ENCODE peak calls at places on chromosomes 3 and 15, in five cellular contexts. N is right cardiac atrium, Y is A673, V is psoas muscle, M is lower lobe of right lung. B is an unnamed sample.

GRCh38 chr3:49899815-49900214 is 3.9 kb downstream of the MST1R start:
- DNase-seq in M (no peak), N (no peak), V (no peak), Y (peak; percentile 53), B (peak; percentile 70)

GRCh38 chr3:63740116-63740515 is 79.0 kb upstream of the C3orf49 start:
- DNase-seq in V (no peak), Y (no peak), M (no peak), N (no peak), B (no peak)

GRCh38 chr3:133283958-133284807 is 115.7 kb upstream of the BFSP2 start:
- DNase-seq in N (no peak), M (no peak), Y (no peak), V (no peak), B (peak; percentile 59)

GRCh38 chr15:42107483-42107882 is 13.1 kb upstream of the PLA2G4D start:
- DNase-seq in M (no peak), Y (peak; percentile 79), N (no peak), V (no peak), B (no peak)

GRCh38 chr3:31981206-31982181 is at the start of the genes OSBPL10 and ZNF860:
- DNase-seq in V (peak; percentile 93), Y (peak; percentile 58), N (peak; percentile 91), M (peak; percentile 89), B (peak; percentile 75)

GRCh38 chr3:11523793-11524160 is 119.9 kb downstream of the VGLL4 start:
- DNase-seq in Y (no peak), M (no peak), N (no peak), V (no peak), B (no peak)

GRCh38 chr3:57755368-57756021 is 614 bp upstream of the SLMAP start:
- DNase-seq in M (peak; percentile 52), V (no peak), N (peak; percentile 35), Y (peak; percentile 51), B (peak; percentile 76)

GRCh38 chr3:138124689-138125420 is 7.3 kb downstream of the A4GNT start:
- DNase-seq in Y (peak; percentile 35), M (peak; percentile 64), N (no peak), V (no peak), B (no peak)

GRCh38 chr15:68402432-68403160 is 29.4 kb downstream of the ITGA11 start:
- DNase-seq in N (no peak), M (no peak), Y (no peak), V (no peak), B (no peak)

GRCh38 chr15:54374184-54374947 is 396.1 kb downstream of the UNC13C start:
- DNase-seq in N (no peak), V (no peak), Y (no peak), M (no peak), B (peak; percentile 3)

GRCh38 chr3:4888913-4889846 is 90.1 kb upstream of the BHLHE40 start:
- DNase-seq in V (no peak), N (no peak), Y (no peak), M (no peak), B (no peak)

GRCh38 chr3:34534013-34534412 is 735.6 kb downstream of the PDCD6IP start:
- DNase-seq in M (no peak), N (no peak), V (no peak), Y (no peak), B (no peak)

DNA sequence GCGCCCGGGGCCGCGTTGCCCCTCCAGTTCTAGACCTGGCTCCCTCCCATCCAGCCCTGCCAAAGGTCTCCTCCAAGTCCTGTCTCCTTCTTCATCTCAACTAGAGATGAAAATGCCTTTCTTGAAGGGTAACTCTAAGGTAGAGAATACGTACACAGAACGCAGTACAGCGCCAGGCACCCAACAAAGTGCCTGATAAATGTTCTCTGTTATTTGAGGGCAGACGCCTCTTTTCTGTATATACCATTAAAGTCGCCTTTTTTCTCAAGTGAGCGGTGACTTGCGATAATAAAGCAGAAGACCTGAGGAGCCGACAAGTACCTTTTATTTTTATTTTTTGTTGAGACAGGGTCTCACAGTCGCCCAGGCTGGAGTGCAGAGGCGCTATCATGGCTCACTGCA is 809 bp downstream of the CRTAP start:
- DNase-seq in Y (no peak), N (no peak), V (no peak), M (no peak), B (no peak)
- H3K27ac ChIP-seq in Y (peak overlapping the region; percentile 92), N (peak overlapping the region; percentile 76), V (peak overlapping the region; percentile 92), M (peak overlapping the region; percentile 99), B (peak overlapping the region; percentile 74)

GRCh38 chr15:39171944-39172368 is 408.9 kb upstream of the THBS1 start:
- DNase-seq in V (peak; percentile 46), M (peak; percentile 52), Y (peak; percentile 82), N (peak; percentile 50), B (peak; percentile 86)
- H3K27ac ChIP-seq in V (no peak overlapping the region), M (peak overlapping the region; percentile 63), Y (no peak overlapping the region), N (peak overlapping the region; percentile 14), B (no peak overlapping the region)

DNA sequence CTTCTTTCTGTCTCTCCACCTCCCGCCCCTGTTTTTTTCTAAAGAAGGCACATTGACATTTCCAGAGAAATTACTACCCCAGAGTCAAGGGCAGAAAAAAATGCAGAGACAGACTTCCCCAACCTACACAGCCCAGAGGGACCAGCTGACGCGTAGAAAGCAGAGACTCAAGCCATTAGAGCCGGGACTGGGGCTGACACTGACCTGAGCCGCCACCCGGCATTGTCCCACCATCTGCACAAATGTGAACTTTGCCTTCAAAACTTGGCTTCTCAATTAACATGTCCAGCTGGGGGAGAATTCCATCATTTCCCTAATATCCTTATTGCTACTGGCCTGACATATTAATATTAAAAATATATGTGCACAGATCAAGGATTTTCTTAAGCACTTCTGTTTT is 385.6 kb downstream of the NR2F2 start:
- DNase-seq in Y (no peak), V (no peak), N (no peak), M (no peak), B (no peak)
- H3K27ac ChIP-seq in Y (no peak overlapping the region), V (no peak overlapping the region), N (no peak overlapping the region), M (no peak overlapping the region), B (no peak overlapping the region)

DNA sequence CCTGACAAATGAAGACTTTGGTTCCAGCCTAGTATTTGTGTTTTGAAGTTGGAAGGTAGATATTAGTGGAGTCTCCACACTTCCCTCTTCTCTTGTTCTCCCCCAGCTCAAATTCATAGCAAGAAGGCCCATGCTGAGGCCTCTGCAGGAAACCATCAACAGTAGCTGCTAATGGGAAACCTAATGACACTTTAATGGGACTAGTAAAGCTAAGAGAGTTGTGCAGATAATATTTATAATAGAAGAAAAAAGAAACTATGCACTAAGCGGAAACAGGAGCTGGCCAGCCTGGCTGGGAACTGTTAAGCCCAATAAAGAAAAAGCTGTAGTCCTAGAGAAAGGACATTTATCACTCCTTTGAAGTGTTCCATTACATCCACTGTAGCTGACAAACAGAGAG is 229.7 kb downstream of the IGSF11 start:
- DNase-seq in V (no peak), Y (peak; percentile 10), N (no peak), M (no peak), B (no peak)
- H3K27ac ChIP-seq in V (no peak overlapping the region), Y (no peak overlapping the region), N (no peak overlapping the region), M (no peak overlapping the region), B (no peak overlapping the region)

GRCh38 chr15:30919877-30920550 is 16.3 kb downstream of the FAN1 start:
- DNase-seq in Y (no peak), M (no peak), N (no peak), V (no peak), B (no peak)
- H3K27ac ChIP-seq in Y (no peak overlapping the region), M (no peak overlapping the region), N (no peak overlapping the region), V (peak overlapping the region; percentile 72), B (no peak overlapping the region)

GRCh38 chr3:129585949-129586657 is 20.4 kb downstream of the PLXND1 start:
- DNase-seq in M (no peak), V (no peak), N (no peak), Y (no peak), B (no peak)

GRCh38 chr3:129582799-129583198 is 23.7 kb downstream of the PLXND1 start:
- DNase-seq in Y (no peak), M (no peak), V (no peak), N (no peak), B (no peak)

GRCh38 chr3:129581623-129582022 is 24.9 kb downstream of the PLXND1 start:
- DNase-seq in V (no peak), N (no peak), M (no peak), Y (no peak), B (no peak)

GRCh38 chr3:129584631-129585030 is 21.8 kb downstream of the PLXND1 start:
- DNase-seq in Y (no peak), V (no peak), N (no peak), M (no peak), B (no peak)

DNA sequence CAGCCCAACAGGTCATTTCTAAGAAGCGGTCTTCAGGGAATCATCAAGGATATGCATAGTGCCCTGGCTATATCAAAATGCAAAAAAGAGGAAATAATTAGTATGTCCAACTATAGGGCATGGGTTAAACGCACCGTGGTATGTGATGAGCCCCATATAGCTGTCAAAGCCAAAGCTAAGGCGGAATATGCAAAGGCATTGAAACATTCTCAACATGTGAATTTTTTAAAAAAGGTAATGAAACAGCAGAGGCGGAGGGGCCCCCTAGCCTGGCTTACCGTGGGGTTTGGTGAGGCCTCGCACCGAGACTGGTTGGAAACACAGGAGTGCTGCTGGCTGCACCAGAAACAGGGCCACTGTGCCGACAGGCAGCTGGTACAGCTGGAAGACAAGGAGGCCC is 23.2 kb downstream of the PLXND1 start:
- DNase-seq in M (no peak), N (no peak), V (no peak), Y (no peak), B (no peak)
- H3K27ac ChIP-seq in M (no peak overlapping the region), N (no peak overlapping the region), V (no peak overlapping the region), Y (no peak overlapping the region), B (no peak overlapping the region)

GRCh38 chr15:39156636-39157255 is 424.1 kb upstream of the THBS1 start:
- DNase-seq in Y (no peak), V (peak; percentile 73), M (no peak), N (peak; percentile 40), B (no peak)
- H3K27ac ChIP-seq in Y (no peak overlapping the region), V (no peak overlapping the region), M (no peak overlapping the region), N (no peak overlapping the region), B (no peak overlapping the region)

GRCh38 chr3:194446754-194447153 is 40.0 kb downstream of the ATP13A3 start:
- DNase-seq in V (no peak), Y (no peak), N (no peak), M (no peak), B (no peak)

GRCh38 chr3:194446172-194446571 is 40.6 kb downstream of the ATP13A3 start:
- DNase-seq in N (no peak), M (no peak), Y (no peak), V (no peak), B (no peak)

GRCh38 chr3:194447161-194447560 is 39.6 kb downstream of the ATP13A3 start:
- DNase-seq in V (no peak), M (no peak), N (no peak), Y (no peak), B (no peak)

GRCh38 chr3:194449913-194450312 is 36.9 kb downstream of the ATP13A3 start:
- DNase-seq in N (no peak), M (no peak), Y (no peak), V (no peak), B (no peak)

DNA sequence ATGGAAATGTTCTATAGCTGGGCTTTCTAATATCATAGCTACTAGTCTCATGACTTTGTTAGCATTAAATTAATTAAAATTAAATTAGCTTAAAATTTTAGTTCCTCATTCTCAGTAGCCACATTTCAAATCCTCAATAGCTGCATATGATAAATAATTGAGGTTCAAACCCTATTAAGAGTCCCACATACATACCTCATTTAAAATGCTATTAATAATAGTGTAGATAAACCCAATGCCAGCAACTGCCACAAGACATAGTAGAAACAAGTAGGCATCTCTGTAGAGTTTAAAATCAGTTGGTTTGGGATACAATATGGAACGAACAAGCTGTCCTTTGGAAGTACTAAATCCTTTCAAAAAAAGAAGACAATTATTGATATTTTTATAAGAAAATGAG is 39.1 kb downstream of the ATP13A3 start:
- DNase-seq in M (no peak), N (no peak), V (no peak), Y (no peak), B (no peak)
- H3K27ac ChIP-seq in M (no peak overlapping the region), N (no peak overlapping the region), V (no peak overlapping the region), Y (no peak overlapping the region), B (no peak overlapping the region)

B was measured in neural progenitor cell.